ENCODE peak calls at places on chromosomes 16 and 17, in eight cellular contexts. L is PC-3; U is adrenal gland; T is activated CD4-positive, alpha-beta T cell treated with anti-CD3 and anti-CD28 coated beads for 1 hour; Q is NCI-H1436; I is stromal cell of bone marrow; F is EH; R is smooth muscle cell of the brain vasculature. H is an unnamed sample.

GRCh38 chr16:80804451-80805383 is at the start of gene CDYL2:
- DNase-seq in L (peak; percentile 57), U (peak; percentile 44), T (peak; percentile 19), Q (no peak), I (no peak), F (peak; percentile 69), R (no peak), H (no peak)

GRCh38 chr17:80220709-80221215 is 535 bp downstream of the SLC26A11 start:
- DNase-seq in L (no peak), U (peak; percentile 57), T (no peak), Q (peak; percentile 31), I (no peak), F (peak; percentile 6), R (no peak), H (peak; percentile 56)

GRCh38 chr17:57448288-57449283 is 192.3 kb downstream of the MSI2 start:
- DNase-seq in L (no peak), U (no peak), T (no peak), Q (no peak), I (no peak), F (no peak), R (no peak), H (no peak)

GRCh38 chr17:81471804-81472456 is 40.7 kb downstream of the ACTG1 start:
- DNase-seq in L (no peak), U (no peak), T (no peak), Q (no peak), I (peak; percentile 87), F (peak; percentile 92), R (peak; percentile 85), H (peak; percentile 79)

GRCh38 chr16:53291757-53292392 is 142.4 kb upstream of the RBL2 start:
- DNase-seq in L (peak; percentile 82), U (no peak), T (no peak), Q (no peak), I (peak; percentile 8), F (peak; percentile 64), R (no peak), H (no peak)

GRCh38 chr16:89565506-89566372 is 5.3 kb downstream of the RPL13 start:
- DNase-seq in L (peak; percentile 51), U (peak; percentile 60), T (no peak), Q (no peak), I (no peak), F (peak; percentile 55), R (no peak), H (peak; percentile 66)

GRCh38 chr16:86011532-86011931 is 112.6 kb downstream of the IRF8 start:
- DNase-seq in L (no peak), U (no peak), T (no peak), Q (no peak), I (no peak), F (no peak), R (no peak), H (no peak)

GRCh38 chr17:77124192-77124908 is 16.4 kb upstream of the SEC14L1 start:
- DNase-seq in L (peak; percentile 91), U (no peak), T (no peak), Q (no peak), I (no peak), F (peak; percentile 79), R (no peak), H (no peak)

GRCh38 chr17:6496636-6497441 is 52.6 kb downstream of the PIMREG start:
- DNase-seq in L (no peak), U (no peak), T (no peak), Q (no peak), I (no peak), F (no peak), R (no peak), H (no peak)

GRCh38 chr16:89658221-89658879 is 714 bp downstream of the SPATA33 start:
- DNase-seq in L (peak; percentile 9), U (no peak), T (no peak), Q (no peak), I (no peak), F (peak; percentile 31), R (no peak), H (no peak)

GRCh38 chr16:23374721-23375120 is 72.6 kb downstream of the SCNN1B start:
- DNase-seq in L (peak; percentile 35), U (no peak), T (no peak), Q (no peak), I (no peak), F (no peak), R (no peak), H (no peak)

GRCh38 chr17:53516643-53517042 is 306.1 kb upstream of the KIF2B start:
- DNase-seq in L (peak; percentile 30), U (no peak), T (no peak), Q (no peak), I (no peak), F (no peak), R (no peak), H (no peak)

GRCh38 chr17:73192894-73193701 is at the start of gene COG1:
- DNase-seq in L (peak; percentile 94), U (peak; percentile 88), T (peak; percentile 85), Q (peak; percentile 98), I (peak; percentile 81), F (peak; percentile 87), R (peak; percentile 73), H (peak; percentile 82)